ENCODE peak calls at places on chromosomes 2 and 18, in seven cellular contexts. One of them, this sample, is unnamed.

GRCh38 chr2:234951386-234952269 is at the start of gene SH3BP4:
- DNase-seq in RWPE1: peak
- DNase-seq in A549: peak
- DNase-seq in stimulated activated CD4-positive, alpha-beta T cell treated with anti-CD3 and anti-CD28 coated beads, Interleukin-2, amount 100 ng/mL, for 48 hours: no peak
- DNase-seq in left ventricle myocardium inferior: peak
- DNase-seq in GM13976: peak
- DNase-seq in sigmoid colon: peak
- DNase-seq in this sample: no peak

GRCh38 chr18:49174478-49174877 is 223.7 kb upstream of the SMAD7 start:
- DNase-seq in RWPE1: no peak
- DNase-seq in A549: no peak
- DNase-seq in stimulated activated CD4-positive, alpha-beta T cell treated with anti-CD3 and anti-CD28 coated beads, Interleukin-2, amount 100 ng/mL, for 48 hours: no peak
- DNase-seq in left ventricle myocardium inferior: no peak
- DNase-seq in GM13976: no peak
- DNase-seq in sigmoid colon: no peak
- DNase-seq in this sample: no peak

GRCh38 chr2:222572761-222573174 is 83.1 kb downstream of the FARSB start:
- DNase-seq in RWPE1: no peak
- DNase-seq in A549: no peak
- DNase-seq in stimulated activated CD4-positive, alpha-beta T cell treated with anti-CD3 and anti-CD28 coated beads, Interleukin-2, amount 100 ng/mL, for 48 hours: no peak
- DNase-seq in left ventricle myocardium inferior: no peak
- DNase-seq in GM13976: no peak
- DNase-seq in sigmoid colon: no peak
- DNase-seq in this sample: no peak

GRCh38 chr2:208546107-208546506 is 139.5 kb downstream of the PTH2R start:
- DNase-seq in RWPE1: no peak
- DNase-seq in A549: no peak
- DNase-seq in stimulated activated CD4-positive, alpha-beta T cell treated with anti-CD3 and anti-CD28 coated beads, Interleukin-2, amount 100 ng/mL, for 48 hours: no peak
- DNase-seq in left ventricle myocardium inferior: no peak
- DNase-seq in GM13976: no peak
- DNase-seq in sigmoid colon: no peak
- DNase-seq in this sample: no peak

GRCh38 chr2:196875414-196875813 is 51.1 kb downstream of the PGAP1 start:
- DNase-seq in RWPE1: no peak
- DNase-seq in A549: no peak
- DNase-seq in stimulated activated CD4-positive, alpha-beta T cell treated with anti-CD3 and anti-CD28 coated beads, Interleukin-2, amount 100 ng/mL, for 48 hours: no peak
- DNase-seq in left ventricle myocardium inferior: no peak
- DNase-seq in GM13976: no peak
- DNase-seq in sigmoid colon: no peak
- DNase-seq in this sample: no peak

GRCh38 chr2:72292433-72292832 is 144.8 kb upstream of the CYP26B1 start:
- DNase-seq in RWPE1: no peak
- DNase-seq in A549: no peak
- DNase-seq in stimulated activated CD4-positive, alpha-beta T cell treated with anti-CD3 and anti-CD28 coated beads, Interleukin-2, amount 100 ng/mL, for 48 hours: no peak
- DNase-seq in left ventricle myocardium inferior: no peak
- DNase-seq in GM13976: no peak
- DNase-seq in sigmoid colon: no peak
- DNase-seq in this sample: no peak

GRCh38 chr18:79939096-79939495 is 12.4 kb downstream of the SLC66A2 start:
- DNase-seq in RWPE1: no peak
- DNase-seq in A549: no peak
- DNase-seq in stimulated activated CD4-positive, alpha-beta T cell treated with anti-CD3 and anti-CD28 coated beads, Interleukin-2, amount 100 ng/mL, for 48 hours: no peak
- DNase-seq in left ventricle myocardium inferior: no peak
- DNase-seq in GM13976: no peak
- DNase-seq in sigmoid colon: peak
- DNase-seq in this sample: no peak

GRCh38 chr18:34729264-34729663 is 19.2 kb downstream of the DTNA start:
- DNase-seq in RWPE1: peak
- DNase-seq in A549: peak
- DNase-seq in stimulated activated CD4-positive, alpha-beta T cell treated with anti-CD3 and anti-CD28 coated beads, Interleukin-2, amount 100 ng/mL, for 48 hours: no peak
- DNase-seq in left ventricle myocardium inferior: no peak
- DNase-seq in GM13976: peak
- DNase-seq in sigmoid colon: no peak
- DNase-seq in this sample: no peak

GRCh38 chr18:3604626-3605408 is 154.8 kb downstream of the TGIF1 start:
- DNase-seq in RWPE1: no peak
- DNase-seq in A549: no peak
- DNase-seq in stimulated activated CD4-positive, alpha-beta T cell treated with anti-CD3 and anti-CD28 coated beads, Interleukin-2, amount 100 ng/mL, for 48 hours: no peak
- DNase-seq in left ventricle myocardium inferior: no peak
- DNase-seq in GM13976: peak
- DNase-seq in sigmoid colon: peak
- DNase-seq in this sample: no peak

GRCh38 chr2:135800513-135801460 is 36.2 kb downstream of the LCT start:
- DNase-seq in RWPE1: no peak
- DNase-seq in A549: no peak
- DNase-seq in stimulated activated CD4-positive, alpha-beta T cell treated with anti-CD3 and anti-CD28 coated beads, Interleukin-2, amount 100 ng/mL, for 48 hours: no peak
- DNase-seq in left ventricle myocardium inferior: no peak
- DNase-seq in GM13976: no peak
- DNase-seq in sigmoid colon: no peak
- DNase-seq in this sample: no peak

GRCh38 chr18:77702686-77703085 is 453.0 kb downstream of the GALR1 start:
- DNase-seq in RWPE1: peak
- DNase-seq in A549: peak
- DNase-seq in stimulated activated CD4-positive, alpha-beta T cell treated with anti-CD3 and anti-CD28 coated beads, Interleukin-2, amount 100 ng/mL, for 48 hours: no peak
- DNase-seq in left ventricle myocardium inferior: no peak
- DNase-seq in GM13976: no peak
- DNase-seq in sigmoid colon: no peak
- DNase-seq in this sample: no peak

GRCh38 chr2:29042581-29043075 is 31.7 kb downstream of the PCARE start:
- DNase-seq in RWPE1: no peak
- DNase-seq in A549: no peak
- DNase-seq in stimulated activated CD4-positive, alpha-beta T cell treated with anti-CD3 and anti-CD28 coated beads, Interleukin-2, amount 100 ng/mL, for 48 hours: no peak
- DNase-seq in left ventricle myocardium inferior: no peak
- DNase-seq in GM13976: no peak
- DNase-seq in sigmoid colon: no peak
- DNase-seq in this sample: no peak

GRCh38 chr2:197433770-197434438 is 924 bp downstream of the SF3B1 start:
- DNase-seq in RWPE1: no peak
- DNase-seq in A549: no peak
- DNase-seq in stimulated activated CD4-positive, alpha-beta T cell treated with anti-CD3 and anti-CD28 coated beads, Interleukin-2, amount 100 ng/mL, for 48 hours: no peak
- DNase-seq in left ventricle myocardium inferior: no peak
- DNase-seq in GM13976: no peak
- DNase-seq in sigmoid colon: no peak
- DNase-seq in this sample: no peak

GRCh38 chr18:10213526-10213925 is 240.9 kb upstream of the APCDD1 start:
- DNase-seq in RWPE1: no peak
- DNase-seq in A549: no peak
- DNase-seq in stimulated activated CD4-positive, alpha-beta T cell treated with anti-CD3 and anti-CD28 coated beads, Interleukin-2, amount 100 ng/mL, for 48 hours: no peak
- DNase-seq in left ventricle myocardium inferior: no peak
- DNase-seq in GM13976: no peak
- DNase-seq in sigmoid colon: no peak
- DNase-seq in this sample: no peak